ENCODE peak calls at places on chromosomes 2 and 18, in eight cellular contexts. One of them, this sample, is unnamed.

GRCh38 chr2:18411571-18411970 is 148.9 kb downstream of the RDH14 start:
- DNase-seq in kidney: no peak
- DNase-seq in H9: no peak
- DNase-seq in fibroblast of lung: peak; percentile 19
- DNase-seq in IMR-90: no peak
- DNase-seq in CD8-positive, alpha-beta T cell: no peak
- DNase-seq in lower lobe of right lung: no peak
- DNase-seq in astrocyte: no peak
- DNase-seq in this sample: no peak

GRCh38 chr2:238106698-238107524 is 6.8 kb downstream of the ESPNL start:
- DNase-seq in kidney: peak; percentile 73
- DNase-seq in H9: peak; percentile 82
- DNase-seq in fibroblast of lung: peak; percentile 6
- DNase-seq in IMR-90: no peak
- DNase-seq in CD8-positive, alpha-beta T cell: no peak
- DNase-seq in lower lobe of right lung: peak; percentile 47
- DNase-seq in astrocyte: no peak
- DNase-seq in this sample: peak; percentile 72

GRCh38 chr18:14978962-14979535 is 231.1 kb downstream of the ANKRD30B start:
- DNase-seq in kidney: no peak
- DNase-seq in H9: no peak
- DNase-seq in fibroblast of lung: peak; percentile 58
- DNase-seq in IMR-90: no peak
- DNase-seq in CD8-positive, alpha-beta T cell: no peak
- DNase-seq in lower lobe of right lung: no peak
- DNase-seq in astrocyte: no peak
- DNase-seq in this sample: no peak

GRCh38 chr18:3250237-3251107 is 2.9 kb downstream of the MYL12A start:
- DNase-seq in kidney: no peak
- DNase-seq in H9: no peak
- DNase-seq in fibroblast of lung: peak; percentile 83
- DNase-seq in IMR-90: peak; percentile 80
- DNase-seq in CD8-positive, alpha-beta T cell: no peak
- DNase-seq in lower lobe of right lung: no peak
- DNase-seq in astrocyte: peak; percentile 89
- DNase-seq in this sample: no peak

GRCh38 chr18:14025306-14025940 is 106.8 kb downstream of the ZNF519 start:
- DNase-seq in kidney: peak; percentile 40
- DNase-seq in H9: peak; percentile 57
- DNase-seq in fibroblast of lung: no peak
- DNase-seq in IMR-90: no peak
- DNase-seq in CD8-positive, alpha-beta T cell: no peak
- DNase-seq in lower lobe of right lung: no peak
- DNase-seq in astrocyte: no peak
- DNase-seq in this sample: no peak

GRCh38 chr18:14928396-14928795 is 180.4 kb downstream of the ANKRD30B start:
- DNase-seq in kidney: no peak
- DNase-seq in H9: no peak
- DNase-seq in fibroblast of lung: no peak
- DNase-seq in IMR-90: no peak
- DNase-seq in CD8-positive, alpha-beta T cell: no peak
- DNase-seq in lower lobe of right lung: no peak
- DNase-seq in astrocyte: no peak
- DNase-seq in this sample: no peak

GRCh38 chr2:191749181-191749540 is 71.2 kb downstream of the NABP1 start:
- DNase-seq in kidney: no peak
- DNase-seq in H9: no peak
- DNase-seq in fibroblast of lung: no peak
- DNase-seq in IMR-90: no peak
- DNase-seq in CD8-positive, alpha-beta T cell: no peak
- DNase-seq in lower lobe of right lung: no peak
- DNase-seq in astrocyte: no peak
- DNase-seq in this sample: no peak

GRCh38 chr2:177625744-177626655 is 233.4 kb downstream of the AGPS start:
- DNase-seq in kidney: no peak
- DNase-seq in H9: peak; percentile 52
- DNase-seq in fibroblast of lung: no peak
- DNase-seq in IMR-90: no peak
- DNase-seq in CD8-positive, alpha-beta T cell: no peak
- DNase-seq in lower lobe of right lung: no peak
- DNase-seq in astrocyte: no peak
- DNase-seq in this sample: no peak

GRCh38 chr2:73176205-73176880 is 26.0 kb upstream of the NOTO start:
- DNase-seq in kidney: peak; percentile 74
- DNase-seq in H9: peak; percentile 69
- DNase-seq in fibroblast of lung: no peak
- DNase-seq in IMR-90: no peak
- DNase-seq in CD8-positive, alpha-beta T cell: no peak
- DNase-seq in lower lobe of right lung: no peak
- DNase-seq in astrocyte: no peak
- DNase-seq in this sample: no peak

GRCh38 chr2:235087812-235088607 is 136.2 kb downstream of the SH3BP4 start:
- DNase-seq in kidney: peak; percentile 81
- DNase-seq in H9: no peak
- DNase-seq in fibroblast of lung: peak; percentile 51
- DNase-seq in IMR-90: no peak
- DNase-seq in CD8-positive, alpha-beta T cell: no peak
- DNase-seq in lower lobe of right lung: peak; percentile 51
- DNase-seq in astrocyte: peak; percentile 45
- DNase-seq in this sample: peak; percentile 65

GRCh38 chr2:86147793-86148192 is 41.8 kb downstream of the PTCD3 start:
- DNase-seq in kidney: no peak
- DNase-seq in H9: no peak
- DNase-seq in fibroblast of lung: no peak
- DNase-seq in IMR-90: no peak
- DNase-seq in CD8-positive, alpha-beta T cell: no peak
- DNase-seq in lower lobe of right lung: no peak
- DNase-seq in astrocyte: peak; percentile 8
- DNase-seq in this sample: no peak

GRCh38 chr18:45974088-45974536 is 7.0 kb upstream of the EPG5 start:
- DNase-seq in kidney: no peak
- DNase-seq in H9: peak; percentile 46
- DNase-seq in fibroblast of lung: peak; percentile 92
- DNase-seq in IMR-90: peak; percentile 86
- DNase-seq in CD8-positive, alpha-beta T cell: peak; percentile 52
- DNase-seq in lower lobe of right lung: no peak
- DNase-seq in astrocyte: peak; percentile 58
- DNase-seq in this sample: peak; percentile 58

GRCh38 chr2:229392214-229392613 is 121.1 kb upstream of the PID1 start:
- DNase-seq in kidney: no peak
- DNase-seq in H9: no peak
- DNase-seq in fibroblast of lung: peak; percentile 49
- DNase-seq in IMR-90: no peak
- DNase-seq in CD8-positive, alpha-beta T cell: no peak
- DNase-seq in lower lobe of right lung: no peak
- DNase-seq in astrocyte: peak; percentile 89
- DNase-seq in this sample: no peak

GRCh38 chr2:113981404-113982134 is 91.7 kb downstream of the ACTR3 start:
- DNase-seq in kidney: no peak
- DNase-seq in H9: no peak
- DNase-seq in fibroblast of lung: no peak
- DNase-seq in IMR-90: peak; percentile 28
- DNase-seq in CD8-positive, alpha-beta T cell: no peak
- DNase-seq in lower lobe of right lung: no peak
- DNase-seq in astrocyte: peak; percentile 37
- DNase-seq in this sample: no peak

GRCh38 chr2:53252115-53252514 is 515.5 kb upstream of the CHAC2 start:
- DNase-seq in kidney: no peak
- DNase-seq in H9: no peak
- DNase-seq in fibroblast of lung: no peak
- DNase-seq in IMR-90: peak; percentile 27
- DNase-seq in CD8-positive, alpha-beta T cell: no peak
- DNase-seq in lower lobe of right lung: no peak
- DNase-seq in astrocyte: no peak
- DNase-seq in this sample: no peak

GRCh38 chr2:227411320-227411989 is 23.7 kb upstream of the SCYGR1 start:
- DNase-seq in kidney: no peak
- DNase-seq in H9: no peak
- DNase-seq in fibroblast of lung: no peak
- DNase-seq in IMR-90: peak; percentile 39
- DNase-seq in CD8-positive, alpha-beta T cell: no peak
- DNase-seq in lower lobe of right lung: no peak
- DNase-seq in astrocyte: peak; percentile 88
- DNase-seq in this sample: no peak

GRCh38 chr2:33146112-33146511 is 199.4 kb downstream of the LTBP1 start:
- DNase-seq in kidney: no peak
- DNase-seq in H9: no peak
- DNase-seq in fibroblast of lung: peak; percentile 64
- DNase-seq in IMR-90: peak; percentile 66
- DNase-seq in CD8-positive, alpha-beta T cell: no peak
- DNase-seq in lower lobe of right lung: no peak
- DNase-seq in astrocyte: peak; percentile 42
- DNase-seq in this sample: no peak

GRCh38 chr2:27956895-27957294 is 66.4 kb downstream of the BABAM2 start:
- DNase-seq in kidney: no peak
- DNase-seq in H9: no peak
- DNase-seq in fibroblast of lung: peak; percentile 78
- DNase-seq in IMR-90: peak; percentile 81
- DNase-seq in CD8-positive, alpha-beta T cell: no peak
- DNase-seq in lower lobe of right lung: no peak
- DNase-seq in astrocyte: peak; percentile 57
- DNase-seq in this sample: no peak

GRCh38 chr18:9663377-9663776 is 44.7 kb upstream of the RAB31 start:
- DNase-seq in kidney: no peak
- DNase-seq in H9: no peak
- DNase-seq in fibroblast of lung: no peak
- DNase-seq in IMR-90: no peak
- DNase-seq in CD8-positive, alpha-beta T cell: no peak
- DNase-seq in lower lobe of right lung: peak; percentile 50
- DNase-seq in astrocyte: no peak
- DNase-seq in this sample: no peak

GRCh38 chr2:162925595-162925994 is 87.0 kb upstream of the KCNH7 start:
- DNase-seq in kidney: no peak
- DNase-seq in H9: no peak
- DNase-seq in fibroblast of lung: no peak
- DNase-seq in IMR-90: no peak
- DNase-seq in CD8-positive, alpha-beta T cell: no peak
- DNase-seq in lower lobe of right lung: no peak
- DNase-seq in astrocyte: no peak
- DNase-seq in this sample: no peak

GRCh38 chr2:231727621-231728020 is 19.3 kb downstream of the PTMA start:
- DNase-seq in kidney: no peak
- DNase-seq in H9: no peak
- DNase-seq in fibroblast of lung: no peak
- DNase-seq in IMR-90: no peak
- DNase-seq in CD8-positive, alpha-beta T cell: no peak
- DNase-seq in lower lobe of right lung: no peak
- DNase-seq in astrocyte: no peak
- DNase-seq in this sample: no peak

GRCh38 chr2:141508806-141509595 is 621.8 kb downstream of the LRP1B start:
- DNase-seq in kidney: no peak
- DNase-seq in H9: no peak
- DNase-seq in fibroblast of lung: no peak
- DNase-seq in IMR-90: peak; percentile 8
- DNase-seq in CD8-positive, alpha-beta T cell: no peak
- DNase-seq in lower lobe of right lung: no peak
- DNase-seq in astrocyte: no peak
- DNase-seq in this sample: no peak

GRCh38 chr2:141508086-141508749 is 622.6 kb downstream of the LRP1B start:
- DNase-seq in kidney: no peak
- DNase-seq in H9: no peak
- DNase-seq in fibroblast of lung: no peak
- DNase-seq in IMR-90: peak; percentile 33
- DNase-seq in CD8-positive, alpha-beta T cell: no peak
- DNase-seq in lower lobe of right lung: no peak
- DNase-seq in astrocyte: no peak
- DNase-seq in this sample: no peak

GRCh38 chr2:141501743-141502142 is 629.1 kb downstream of the LRP1B start:
- DNase-seq in kidney: no peak
- DNase-seq in H9: no peak
- DNase-seq in fibroblast of lung: no peak
- DNase-seq in IMR-90: no peak
- DNase-seq in CD8-positive, alpha-beta T cell: no peak
- DNase-seq in lower lobe of right lung: no peak
- DNase-seq in astrocyte: no peak
- DNase-seq in this sample: no peak

GRCh38 chr2:141506116-141506515 is 624.7 kb downstream of the LRP1B start:
- DNase-seq in kidney: no peak
- DNase-seq in H9: no peak
- DNase-seq in fibroblast of lung: no peak
- DNase-seq in IMR-90: no peak
- DNase-seq in CD8-positive, alpha-beta T cell: no peak
- DNase-seq in lower lobe of right lung: no peak
- DNase-seq in astrocyte: no peak
- DNase-seq in this sample: no peak
- H3K4me1 ChIP-seq in kidney: no peaks in the 10 kb centered on the region
- H3K4me1 ChIP-seq in H9: no peaks in the 10 kb centered on the region
- H3K4me1 ChIP-seq in fibroblast of lung: no peaks in the 10 kb centered on the region
- H3K4me1 ChIP-seq in IMR-90: peaks cover 2% of the 10 kb centered on the region
- H3K4me1 ChIP-seq in CD8-positive, alpha-beta T cell: no peaks in the 10 kb centered on the region
- H3K4me1 ChIP-seq in lower lobe of right lung: no peaks in the 10 kb centered on the region
- H3K4me1 ChIP-seq in astrocyte: no peaks in the 10 kb centered on the region
- H3K4me1 ChIP-seq in this sample: no peaks in the 10 kb centered on the region

GRCh38 chr2:200310545-200310971 is 4.1 kb downstream of the SPATS2L start:
- DNase-seq in kidney: no peak
- DNase-seq in H9: no peak
- DNase-seq in fibroblast of lung: peak; percentile 55
- DNase-seq in IMR-90: peak; percentile 74
- DNase-seq in CD8-positive, alpha-beta T cell: no peak
- DNase-seq in lower lobe of right lung: no peak
- DNase-seq in astrocyte: peak; percentile 76
- DNase-seq in this sample: no peak
- H3K4me1 ChIP-seq in kidney: peaks cover 15% of the 10 kb centered on the region
- H3K4me1 ChIP-seq in H9: peaks cover 44% of the 10 kb centered on the region
- H3K4me1 ChIP-seq in fibroblast of lung: peaks cover 20% of the 10 kb centered on the region
- H3K4me1 ChIP-seq in IMR-90: peaks cover 21% of the 10 kb centered on the region
- H3K4me1 ChIP-seq in CD8-positive, alpha-beta T cell: peaks cover 8% of the 10 kb centered on the region
- H3K4me1 ChIP-seq in lower lobe of right lung: peaks cover 37% of the 10 kb centered on the region
- H3K4me1 ChIP-seq in astrocyte: peaks cover 24% of the 10 kb centered on the region
- H3K4me1 ChIP-seq in this sample: no peaks in the 10 kb centered on the region

GRCh38 chr2:39517102-39517436 is 80.0 kb upstream of the MAP4K3 start:
- DNase-seq in kidney: no peak
- DNase-seq in H9: no peak
- DNase-seq in fibroblast of lung: no peak
- DNase-seq in IMR-90: no peak
- DNase-seq in CD8-positive, alpha-beta T cell: no peak
- DNase-seq in lower lobe of right lung: no peak
- DNase-seq in astrocyte: no peak
- DNase-seq in this sample: no peak
- H3K4me1 ChIP-seq in kidney: peaks cover 41% of the 10 kb centered on the region
- H3K4me1 ChIP-seq in H9: peaks cover 20% of the 10 kb centered on the region
- H3K4me1 ChIP-seq in fibroblast of lung: peaks cover 17% of the 10 kb centered on the region
- H3K4me1 ChIP-seq in IMR-90: peaks cover 22% of the 10 kb centered on the region
- H3K4me1 ChIP-seq in CD8-positive, alpha-beta T cell: no peaks in the 10 kb centered on the region
- H3K4me1 ChIP-seq in lower lobe of right lung: peaks cover 56% of the 10 kb centered on the region
- H3K4me1 ChIP-seq in astrocyte: peaks cover 28% of the 10 kb centered on the region
- H3K4me1 ChIP-seq in this sample: no peaks in the 10 kb centered on the region

GRCh38 chr18:22709288-22710060 is 223.7 kb upstream of the RBBP8 start:
- DNase-seq in kidney: no peak
- DNase-seq in H9: no peak
- DNase-seq in fibroblast of lung: no peak
- DNase-seq in IMR-90: peak; percentile 31
- DNase-seq in CD8-positive, alpha-beta T cell: no peak
- DNase-seq in lower lobe of right lung: no peak
- DNase-seq in astrocyte: peak; percentile 82
- DNase-seq in this sample: no peak

GRCh38 chr18:22713511-22713910 is 219.6 kb upstream of the RBBP8 start:
- DNase-seq in kidney: no peak
- DNase-seq in H9: no peak
- DNase-seq in fibroblast of lung: no peak
- DNase-seq in IMR-90: peak; percentile 19
- DNase-seq in CD8-positive, alpha-beta T cell: no peak
- DNase-seq in lower lobe of right lung: no peak
- DNase-seq in astrocyte: peak; percentile 49
- DNase-seq in this sample: no peak

GRCh38 chr18:22710628-22711380 is 222.3 kb upstream of the RBBP8 start:
- DNase-seq in kidney: peak; percentile 77
- DNase-seq in H9: no peak
- DNase-seq in fibroblast of lung: peak; percentile 49
- DNase-seq in IMR-90: peak; percentile 64
- DNase-seq in CD8-positive, alpha-beta T cell: no peak
- DNase-seq in lower lobe of right lung: no peak
- DNase-seq in astrocyte: peak; percentile 50
- DNase-seq in this sample: peak; percentile 84

GRCh38 chr18:22711381-22711717 is 221.8 kb upstream of the RBBP8 start:
- DNase-seq in kidney: no peak
- DNase-seq in H9: no peak
- DNase-seq in fibroblast of lung: no peak
- DNase-seq in IMR-90: no peak
- DNase-seq in CD8-positive, alpha-beta T cell: no peak
- DNase-seq in lower lobe of right lung: no peak
- DNase-seq in astrocyte: peak; percentile 84
- DNase-seq in this sample: no peak
- H3K4me1 ChIP-seq in kidney: peaks cover 5% of the 10 kb centered on the region
- H3K4me1 ChIP-seq in H9: no peaks in the 10 kb centered on the region
- H3K4me1 ChIP-seq in fibroblast of lung: no peaks in the 10 kb centered on the region
- H3K4me1 ChIP-seq in IMR-90: peaks cover 6% of the 10 kb centered on the region
- H3K4me1 ChIP-seq in CD8-positive, alpha-beta T cell: no peaks in the 10 kb centered on the region
- H3K4me1 ChIP-seq in lower lobe of right lung: peaks cover 9% of the 10 kb centered on the region
- H3K4me1 ChIP-seq in astrocyte: peaks cover 29% of the 10 kb centered on the region
- H3K4me1 ChIP-seq in this sample: no peaks in the 10 kb centered on the region

This sample was measured in aorta.